ENCODE peak calls at places on chromosome 3, in six cellular contexts. C, X, F, G, Y and B are unnamed samples.

GRCh38 chr3:124582196-124582595 is 148.1 kb upstream of the UMPS start:
- DNase-seq in C (no peak), X (no peak), F (no peak), G (no peak), Y (no peak), B (peak)

GRCh38 chr3:129624347-129625070 is 18.0 kb upstream of the PLXND1 start:
- DNase-seq in C (no peak), X (no peak), F (peak), G (no peak), Y (no peak), B (peak)

GRCh38 chr3:149299938-149300791 is 33.3 kb downstream of the TM4SF18 start:
- DNase-seq in C (peak), X (no peak), F (peak), G (no peak), Y (no peak), B (no peak)

GRCh38 chr3:121529308-121529707 is 16.5 kb downstream of the POLQ start:
- DNase-seq in C (no peak), X (no peak), F (no peak), G (no peak), Y (no peak), B (peak)

GRCh38 chr3:128799650-128800049 is 73.7 kb downstream of the RAB7A start:
- DNase-seq in C (no peak), X (no peak), F (no peak), G (no peak), Y (no peak), B (no peak)

GRCh38 chr3:18853269-18853668 is 295.0 kb upstream of the KCNH8 start:
- DNase-seq in C (no peak), X (no peak), F (no peak), G (no peak), Y (no peak), B (no peak)

GRCh38 chr3:196868297-196868661 is 559 bp downstream of the SENP5 start:
- DNase-seq in C (peak), X (no peak), F (no peak), G (no peak), Y (peak), B (peak)

GRCh38 chr3:189340680-189341460 is 169.1 kb downstream of the TPRG1 start:
- DNase-seq in C (no peak), X (no peak), F (no peak), G (no peak), Y (peak), B (no peak)

GRCh38 chr3:49456417-49456816 is 13.7 kb upstream of the DAG1 start:
- DNase-seq in C (no peak), X (no peak), F (no peak), G (no peak), Y (no peak), B (no peak)

GRCh38 chr3:118110196-118110595 is 924.5 kb downstream of the IGSF11 start:
- DNase-seq in C (no peak), X (no peak), F (no peak), G (no peak), Y (no peak), B (no peak)

GRCh38 chr3:69309810-69310209 is 76.1 kb downstream of the FRMD4B start:
- DNase-seq in C (no peak), X (no peak), F (no peak), G (no peak), Y (no peak), B (no peak)

GRCh38 chr3:5095879-5096278 is 26.2 kb upstream of the ARL8B start:
- DNase-seq in C (peak), X (no peak), F (peak), G (no peak), Y (peak), B (no peak)

GRCh38 chr3:4570840-4571621 is 77.9 kb downstream of the ITPR1 start:
- DNase-seq in C (no peak), X (no peak), F (no peak), G (no peak), Y (no peak), B (no peak)

GRCh38 chr3:2244137-2244536 is 145.5 kb downstream of the CNTN4 start:
- DNase-seq in C (no peak), X (no peak), F (no peak), G (no peak), Y (no peak), B (no peak)

GRCh38 chr3:196016485-196016884 is 65.4 kb downstream of the TFRC start:
- DNase-seq in C (no peak), X (no peak), F (no peak), G (no peak), Y (no peak), B (peak)

GRCh38 chr3:157147099-157147803 is 12.7 kb downstream of the CCNL1 start:
- DNase-seq in C (no peak), X (no peak), F (no peak), G (no peak), Y (no peak), B (no peak)

GRCh38 chr3:59043391-59043790 is 6.4 kb downstream of the CFAP20DC start:
- DNase-seq in C (no peak), X (no peak), F (no peak), G (no peak), Y (no peak), B (no peak)

GRCh38 chr3:152626226-152626625 is 208.7 kb upstream of the P2RY1 start:
- DNase-seq in C (no peak), X (no peak), F (no peak), G (no peak), Y (no peak), B (no peak)

GRCh38 chr3:124688580-124689454 is 41.4 kb upstream of the UMPS start:
- DNase-seq in C (peak), X (no peak), F (peak), G (no peak), Y (peak), B (peak)

GRCh38 chr3:53238051-53238850 is 17.6 kb downstream of the TKT start:
- DNase-seq in C (no peak), X (no peak), F (no peak), G (no peak), Y (no peak), B (peak)

GRCh38 chr3:190012314-190012782 is 108.3 kb downstream of the P3H2 start:
- DNase-seq in C (no peak), X (no peak), F (no peak), G (no peak), Y (no peak), B (no peak)

GRCh38 chr3:43995078-43995928 is 246.4 kb upstream of the TOPAZ1 start:
- DNase-seq in C (no peak), X (no peak), F (no peak), G (no peak), Y (peak), B (peak)

GRCh38 chr3:74003712-74004111 is 379.0 kb upstream of the PDZRN3 start:
- DNase-seq in C (no peak), X (no peak), F (no peak), G (no peak), Y (no peak), B (no peak)

GRCh38 chr3:30611613-30612421 is 5.4 kb downstream of the TGFBR2 start:
- DNase-seq in C (no peak), X (no peak), F (no peak), G (no peak), Y (no peak), B (no peak)

GRCh38 chr3:173257797-173258196 is 116.8 kb upstream of the SPATA16 start:
- DNase-seq in C (no peak), X (no peak), F (no peak), G (no peak), Y (no peak), B (no peak)

GRCh38 chr3:150252462-150252861 is 155.6 kb upstream of the TSC22D2 start:
- DNase-seq in C (no peak), X (no peak), F (no peak), G (no peak), Y (no peak), B (peak)

GRCh38 chr3:196096382-196096953 is 14.6 kb upstream of the TFRC start:
- DNase-seq in C (peak), X (no peak), F (no peak), G (peak), Y (no peak), B (no peak)

GRCh38 chr3:5312278-5312677 is 124.8 kb downstream of the EDEM1 start:
- DNase-seq in C (no peak), X (no peak), F (no peak), G (no peak), Y (no peak), B (no peak)

GRCh38 chr3:13016083-13016725 is 57.0 kb downstream of the IQSEC1 start:
- DNase-seq in C (peak), X (no peak), F (no peak), G (no peak), Y (no peak), B (peak)

GRCh38 chr3:128163432-128163831 is 10.2 kb downstream of the EEFSEC start:
- DNase-seq in C (no peak), X (no peak), F (no peak), G (no peak), Y (no peak), B (no peak)

GRCh38 chr3:50323092-50323600 is 601 bp upstream of the HYAL2 start:
- DNase-seq in C (peak), X (no peak), F (no peak), G (no peak), Y (no peak), B (no peak)

GRCh38 chr3:18122264-18122663 is 302.9 kb downstream of the SATB1 start:
- DNase-seq in C (no peak), X (no peak), F (no peak), G (no peak), Y (no peak), B (no peak)

GRCh38 chr3:115581347-115582135 is 41.8 kb upstream of the GAP43 start:
- DNase-seq in C (peak), X (no peak), F (no peak), G (no peak), Y (no peak), B (no peak)

GRCh38 chr3:72161870-72162617 is 377.1 kb upstream of the PROK2 start:
- DNase-seq in C (no peak), X (no peak), F (peak), G (no peak), Y (no peak), B (no peak)

GRCh38 chr3:113266738-113267137 is 55.4 kb downstream of the BOC start:
- DNase-seq in C (no peak), X (no peak), F (no peak), G (no peak), Y (no peak), B (no peak)

GRCh38 chr3:155391583-155391982 is 98.1 kb upstream of the STRIT1 start:
- DNase-seq in C (peak), X (no peak), F (peak), G (no peak), Y (no peak), B (no peak)

GRCh38 chr3:36496734-36497133 is 116.4 kb downstream of the STAC start:
- DNase-seq in C (no peak), X (no peak), F (no peak), G (no peak), Y (no peak), B (no peak)

GRCh38 chr3:1139071-1139470 is 46.2 kb downstream of the CNTN6 start:
- DNase-seq in C (no peak), X (no peak), F (no peak), G (no peak), Y (no peak), B (no peak)
- H3K27ac ChIP-seq in C (no peak), X (no peak), F (no peak), G (no peak), Y (no peak), B (no peak)

GRCh38 chr3:107410606-107411005 is 33.4 kb downstream of the CCDC54 start:
- DNase-seq in C (no peak), X (no peak), F (no peak), G (no peak), Y (no peak), B (no peak)
- H3K27ac ChIP-seq in C (no peak), X (no peak), F (no peak), G (no peak), Y (no peak), B (no peak)

GRCh38 chr3:182802413-182802812 is 9.1 kb downstream of the ATP11B start:
- DNase-seq in C (no peak), X (no peak), F (no peak), G (no peak), Y (no peak), B (no peak)

GRCh38 chr3:182796310-182796709 is 3.0 kb downstream of the ATP11B start:
- DNase-seq in C (no peak), X (no peak), F (no peak), G (no peak), Y (no peak), B (no peak)

GRCh38 chr3:182803596-182803995 is 10.3 kb downstream of the ATP11B start:
- DNase-seq in C (no peak), X (no peak), F (no peak), G (no peak), Y (no peak), B (no peak)

GRCh38 chr3:182803006-182803405 is 9.7 kb downstream of the ATP11B start:
- DNase-seq in C (no peak), X (no peak), F (no peak), G (no peak), Y (no peak), B (no peak)

DNA sequence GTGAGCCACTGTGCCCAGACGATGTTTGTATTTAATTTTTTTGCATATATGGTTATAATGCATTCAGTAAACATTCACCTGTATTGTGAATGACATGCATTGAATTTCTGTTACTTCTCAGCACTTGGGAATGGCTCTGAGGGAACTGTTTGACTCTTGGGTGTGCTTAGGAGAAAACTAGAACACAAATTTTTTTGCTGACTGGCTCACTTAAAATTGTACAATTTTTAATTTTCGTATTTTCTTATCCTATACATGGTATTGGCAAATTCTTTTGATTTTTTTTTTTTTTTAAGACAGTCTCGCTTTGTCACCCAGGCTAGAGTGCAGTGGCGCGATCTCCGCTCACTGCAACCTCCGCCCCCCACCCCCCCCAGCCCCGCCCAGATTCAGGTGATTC is 7.2 kb downstream of the ATP11B start:
- DNase-seq in C (no peak), X (no peak), F (no peak), G (no peak), Y (no peak), B (no peak)
- H3K27ac ChIP-seq in C (no peak), X (no peak), F (no peak), G (no peak), Y (no peak), B (no peak)

DNA sequence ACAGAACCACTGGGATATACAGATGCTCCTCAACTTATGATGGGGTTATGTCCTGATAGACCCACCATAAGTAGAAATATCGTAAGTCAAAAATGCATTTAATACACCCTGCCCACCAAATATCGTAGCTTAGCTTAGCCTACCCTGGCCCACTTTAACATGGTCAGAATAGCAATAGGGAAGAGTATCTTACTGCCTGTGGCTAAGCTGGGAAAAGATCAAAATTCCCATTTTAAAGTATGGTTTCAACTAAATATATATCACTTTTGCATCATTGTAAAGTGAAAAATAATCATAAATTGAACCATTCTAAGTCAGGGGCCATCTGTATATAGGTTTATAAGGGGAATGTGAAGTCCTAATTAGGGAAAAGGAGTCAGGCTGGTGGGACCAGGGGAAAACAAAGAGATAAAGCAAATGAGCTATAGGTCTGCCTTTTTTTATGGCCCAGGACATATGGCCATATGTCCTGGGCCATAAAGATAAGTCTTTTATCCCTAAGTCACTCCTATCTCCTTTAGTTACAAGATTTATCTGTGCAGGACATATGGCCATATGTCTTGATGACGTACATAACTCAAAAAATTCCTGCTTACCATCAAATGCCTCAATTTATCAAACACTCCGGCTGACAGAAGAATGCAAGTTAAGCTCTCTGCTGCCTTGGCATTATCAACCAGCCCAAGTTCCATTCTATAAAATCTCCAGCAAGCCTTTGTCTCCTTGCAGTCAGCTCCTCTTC is 11.2 kb downstream of the RTP3 start:
- DNase-seq in C (no peak), X (no peak), F (no peak), G (no peak), Y (no peak), B (no peak)
- H3K27ac ChIP-seq in C (no peak), X (no peak), F (no peak), G (no peak), Y (no peak), B (no peak)

GRCh38 chr3:56188201-56188600 is 280.1 kb downstream of the ERC2 start:
- DNase-seq in C (no peak), X (no peak), F (no peak), G (no peak), Y (no peak), B (no peak)
- H3K27ac ChIP-seq in C (no peak), X (no peak), F (no peak), G (no peak), Y (no peak), B (no peak)